ENCODE peak calls at places on chromosomes 12 and 14, in seven cellular contexts. One of them, this sample, is unnamed.

GRCh38 chr12:46154221-46154975 is 114.4 kb downstream of the SLC38A1 start:
- DNase-seq in RWPE1: peak
- DNase-seq in AG08396: peak
- DNase-seq in effector CD8-positive, alpha-beta T cell: no peak
- DNase-seq in germinal center: no peak
- DNase-seq in choroid plexus epithelial cell: peak
- DNase-seq in putamen: no peak
- DNase-seq in this sample: no peak

GRCh38 chr14:38208825-38209562 is 1.3 kb downstream of the SSTR1 start:
- DNase-seq in RWPE1: no peak
- DNase-seq in AG08396: peak
- DNase-seq in effector CD8-positive, alpha-beta T cell: no peak
- DNase-seq in germinal center: peak
- DNase-seq in choroid plexus epithelial cell: peak
- DNase-seq in putamen: no peak
- DNase-seq in this sample: no peak

GRCh38 chr14:70858641-70859040 is 48.6 kb upstream of the PCNX1 start:
- DNase-seq in RWPE1: no peak
- DNase-seq in AG08396: no peak
- DNase-seq in effector CD8-positive, alpha-beta T cell: no peak
- DNase-seq in germinal center: no peak
- DNase-seq in choroid plexus epithelial cell: no peak
- DNase-seq in putamen: no peak
- DNase-seq in this sample: no peak

GRCh38 chr12:42673535-42673934 is 84.0 kb upstream of the PRICKLE1 start:
- DNase-seq in RWPE1: no peak
- DNase-seq in AG08396: no peak
- DNase-seq in effector CD8-positive, alpha-beta T cell: no peak
- DNase-seq in germinal center: no peak
- DNase-seq in choroid plexus epithelial cell: no peak
- DNase-seq in putamen: no peak
- DNase-seq in this sample: no peak

GRCh38 chr12:3656946-3657622 is 95.8 kb downstream of the CRACR2A start:
- DNase-seq in RWPE1: no peak
- DNase-seq in AG08396: no peak
- DNase-seq in effector CD8-positive, alpha-beta T cell: no peak
- DNase-seq in germinal center: no peak
- DNase-seq in choroid plexus epithelial cell: no peak
- DNase-seq in putamen: no peak
- DNase-seq in this sample: no peak

GRCh38 chr14:29410581-29410980 is 517.1 kb downstream of the PRKD1 start:
- DNase-seq in RWPE1: no peak
- DNase-seq in AG08396: no peak
- DNase-seq in effector CD8-positive, alpha-beta T cell: no peak
- DNase-seq in germinal center: no peak
- DNase-seq in choroid plexus epithelial cell: no peak
- DNase-seq in putamen: no peak
- DNase-seq in this sample: no peak

GRCh38 chr12:111570090-111570961 is 28.8 kb downstream of the ATXN2 start:
- DNase-seq in RWPE1: peak
- DNase-seq in AG08396: peak
- DNase-seq in effector CD8-positive, alpha-beta T cell: no peak
- DNase-seq in germinal center: no peak
- DNase-seq in choroid plexus epithelial cell: peak
- DNase-seq in putamen: no peak
- DNase-seq in this sample: no peak

GRCh38 chr12:109291531-109292341 is 17.3 kb downstream of the FOXN4 start:
- DNase-seq in RWPE1: no peak
- DNase-seq in AG08396: peak
- DNase-seq in effector CD8-positive, alpha-beta T cell: no peak
- DNase-seq in germinal center: no peak
- DNase-seq in choroid plexus epithelial cell: peak
- DNase-seq in putamen: peak
- DNase-seq in this sample: no peak

GRCh38 chr14:82366803-82367202 is 833.1 kb upstream of the SEL1L start:
- DNase-seq in RWPE1: no peak
- DNase-seq in AG08396: no peak
- DNase-seq in effector CD8-positive, alpha-beta T cell: no peak
- DNase-seq in germinal center: no peak
- DNase-seq in choroid plexus epithelial cell: no peak
- DNase-seq in putamen: no peak
- DNase-seq in this sample: no peak

GRCh38 chr12:29710104-29710503 is 73.6 kb downstream of the TMTC1 start:
- DNase-seq in RWPE1: no peak
- DNase-seq in AG08396: no peak
- DNase-seq in effector CD8-positive, alpha-beta T cell: no peak
- DNase-seq in germinal center: no peak
- DNase-seq in choroid plexus epithelial cell: no peak
- DNase-seq in putamen: peak
- DNase-seq in this sample: no peak

GRCh38 chr14:37591311-37591940 is 3.6 kb downstream of the FOXA1 start:
- DNase-seq in RWPE1: no peak
- DNase-seq in AG08396: no peak
- DNase-seq in effector CD8-positive, alpha-beta T cell: no peak
- DNase-seq in germinal center: no peak
- DNase-seq in choroid plexus epithelial cell: no peak
- DNase-seq in putamen: no peak
- DNase-seq in this sample: no peak

GRCh38 chr14:101368629-101369028 is 192.7 kb upstream of the DIO3 start:
- DNase-seq in RWPE1: no peak
- DNase-seq in AG08396: no peak
- DNase-seq in effector CD8-positive, alpha-beta T cell: no peak
- DNase-seq in germinal center: no peak
- DNase-seq in choroid plexus epithelial cell: no peak
- DNase-seq in putamen: no peak
- DNase-seq in this sample: no peak

GRCh38 chr14:68968051-68968450 is 11.1 kb downstream of the ACTN1 start:
- DNase-seq in RWPE1: no peak
- DNase-seq in AG08396: no peak
- DNase-seq in effector CD8-positive, alpha-beta T cell: peak
- DNase-seq in germinal center: no peak
- DNase-seq in choroid plexus epithelial cell: no peak
- DNase-seq in putamen: no peak
- DNase-seq in this sample: no peak

GRCh38 chr12:112252184-112252583 is 126.8 kb downstream of the TRAFD1 start:
- DNase-seq in RWPE1: peak
- DNase-seq in AG08396: peak
- DNase-seq in effector CD8-positive, alpha-beta T cell: no peak
- DNase-seq in germinal center: no peak
- DNase-seq in choroid plexus epithelial cell: peak
- DNase-seq in putamen: no peak
- DNase-seq in this sample: no peak

GRCh38 chr14:93369393-93370266 is 22.6 kb downstream of the COX8C start:
- DNase-seq in RWPE1: no peak
- DNase-seq in AG08396: no peak
- DNase-seq in effector CD8-positive, alpha-beta T cell: no peak
- DNase-seq in germinal center: peak
- DNase-seq in choroid plexus epithelial cell: no peak
- DNase-seq in putamen: no peak
- DNase-seq in this sample: no peak

GRCh38 chr12:109459247-109459646 is 17.9 kb downstream of the KCTD10 start:
- DNase-seq in RWPE1: no peak
- DNase-seq in AG08396: no peak
- DNase-seq in effector CD8-positive, alpha-beta T cell: no peak
- DNase-seq in germinal center: no peak
- DNase-seq in choroid plexus epithelial cell: peak
- DNase-seq in putamen: no peak
- DNase-seq in this sample: no peak

This sample was measured in stimulated activated effector memory CD8-positive, alpha-beta T cell treated with anti-CD3 and anti-CD28 coated beads, Interleukin-12 subunit alpha, Interleukin-12 subunit beta, amount 100 ng/mL, for 72 hours.